ENCODE peak calls at places on chromosomes 11 and 22, in four cellular contexts. One of them, this sample, is unnamed.

GRCh38 chr22:28052818-28053217 is 133.8 kb upstream of the PITPNB start:
- DNase-seq in nephron progenitor cell: peak
- DNase-seq in NCI-H460: no peak
- DNase-seq in HuH-7: no peak
- DNase-seq in this sample: no peak

GRCh38 chr22:50621491-50621880 is 6.5 kb downstream of the ARSA start:
- DNase-seq in NCI-H460: no peak
- DNase-seq in HuH-7: peak
- DNase-seq in nephron progenitor cell: no peak
- DNase-seq in this sample: no peak

GRCh38 chr11:2098691-2099522 is 40.3 kb downstream of the IGF2 start:
- DNase-seq in HuH-7: no peak
- DNase-seq in NCI-H460: no peak
- DNase-seq in nephron progenitor cell: no peak
- DNase-seq in this sample: no peak

GRCh38 chr22:19430890-19431541 is 517 bp downstream of the HIRA start:
- DNase-seq in NCI-H460: no peak
- DNase-seq in nephron progenitor cell: no peak
- DNase-seq in HuH-7: peak
- DNase-seq in this sample: peak

GRCh38 chr11:5159806-5160205 is 5.2 kb upstream of the OR52A1 start:
- DNase-seq in NCI-H460: no peak
- DNase-seq in HuH-7: no peak
- DNase-seq in nephron progenitor cell: no peak
- DNase-seq in this sample: no peak

GRCh38 chr11:3925513-3925912 is 70.0 kb downstream of the STIM1 start:
- DNase-seq in NCI-H460: no peak
- DNase-seq in nephron progenitor cell: no peak
- DNase-seq in HuH-7: no peak
- DNase-seq in this sample: no peak

GRCh38 chr11:121310908-121311307 is 18.3 kb downstream of the SC5D start:
- DNase-seq in NCI-H460: no peak
- DNase-seq in nephron progenitor cell: no peak
- DNase-seq in HuH-7: no peak
- DNase-seq in this sample: no peak

GRCh38 chr22:46446799-46447198 is 90.6 kb downstream of the CELSR1 start:
- DNase-seq in HuH-7: no peak
- DNase-seq in nephron progenitor cell: no peak
- DNase-seq in NCI-H460: no peak
- DNase-seq in this sample: peak

GRCh38 chr22:48099251-48099650 is 1336.8 kb downstream of the TBC1D22A start:
- DNase-seq in HuH-7: no peak
- DNase-seq in NCI-H460: no peak
- DNase-seq in nephron progenitor cell: no peak
- DNase-seq in this sample: no peak

GRCh38 chr11:10327254-10327653 is 22.4 kb downstream of the ADM start:
- DNase-seq in nephron progenitor cell: no peak
- DNase-seq in HuH-7: no peak
- DNase-seq in NCI-H460: no peak
- DNase-seq in this sample: no peak

GRCh38 chr11:123454060-123454651 is 24.1 kb downstream of the GRAMD1B start:
- DNase-seq in nephron progenitor cell: no peak
- DNase-seq in HuH-7: no peak
- DNase-seq in NCI-H460: peak
- DNase-seq in this sample: peak

GRCh38 chr11:110818032-110818687 is 105.9 kb upstream of the ARHGAP20 start:
- DNase-seq in HuH-7: no peak
- DNase-seq in nephron progenitor cell: no peak
- DNase-seq in NCI-H460: no peak
- DNase-seq in this sample: no peak

GRCh38 chr11:65043881-65044501 is 3.0 kb downstream of the SAC3D1 start:
- DNase-seq in HuH-7: no peak
- DNase-seq in nephron progenitor cell: no peak
- DNase-seq in NCI-H460: no peak
- DNase-seq in this sample: no peak

GRCh38 chr11:99015634-99016454 is 4.9 kb upstream of the CNTN5 start:
- DNase-seq in HuH-7: peak
- DNase-seq in nephron progenitor cell: peak
- DNase-seq in NCI-H460: peak
- DNase-seq in this sample: peak

GRCh38 chr11:10504490-10504889 is 36.5 kb downstream of the RNF141 start:
- DNase-seq in nephron progenitor cell: no peak
- DNase-seq in HuH-7: no peak
- DNase-seq in NCI-H460: no peak
- DNase-seq in this sample: no peak

GRCh38 chr22:49321477-49322055 is 506.1 kb downstream of the BRD1 start:
- DNase-seq in NCI-H460: no peak
- DNase-seq in nephron progenitor cell: no peak
- DNase-seq in HuH-7: no peak
- DNase-seq in this sample: no peak

GRCh38 chr11:58097437-58097836 is 27.9 kb downstream of the OR9I1 start:
- DNase-seq in NCI-H460: no peak
- DNase-seq in nephron progenitor cell: no peak
- DNase-seq in HuH-7: no peak
- DNase-seq in this sample: no peak

GRCh38 chr22:48871176-48871840 is 956.4 kb downstream of the BRD1 start:
- DNase-seq in NCI-H460: no peak
- DNase-seq in nephron progenitor cell: no peak
- DNase-seq in HuH-7: no peak
- DNase-seq in this sample: no peak

GRCh38 chr11:101127348-101127698 is 2.3 kb downstream of the PGR start:
- DNase-seq in HuH-7: no peak
- DNase-seq in nephron progenitor cell: peak
- DNase-seq in NCI-H460: no peak
- DNase-seq in this sample: peak

GRCh38 chr11:66443602-66444001 is 5.0 kb upstream of the MRPL11 start:
- DNase-seq in HuH-7: no peak
- DNase-seq in nephron progenitor cell: no peak
- DNase-seq in NCI-H460: peak
- DNase-seq in this sample: no peak

GRCh38 chr11:134119094-134119493 is 50.2 kb downstream of the JAM3 start:
- DNase-seq in NCI-H460: no peak
- DNase-seq in nephron progenitor cell: no peak
- DNase-seq in HuH-7: no peak
- DNase-seq in this sample: no peak

GRCh38 chr22:46122980-46123693 is 27.2 kb upstream of the PPARA start:
- DNase-seq in nephron progenitor cell: no peak
- DNase-seq in NCI-H460: no peak
- DNase-seq in HuH-7: no peak
- DNase-seq in this sample: no peak

This sample was measured in BE2C.